ENCODE peak calls at places on chromosomes 16 and 17, in seven cellular contexts. A is NCI-H1436; Q is T-cell; R is NCI-H748 treated with DMSO at 0.1 percent for 48 hours; L is stimulated activated effector memory CD8-positive, alpha-beta T cell treated with anti-CD3 and anti-CD28 coated beads, Interleukin-12 subunit alpha, Interleukin-12 subunit beta, amount 100 ng/mL, for 72 hours; Y is NCI-H2081; I is pancreas. B is an unnamed sample.

GRCh38 chr17:72193395-72194106 is 72.7 kb downstream of the SOX9 start:
- DNase-seq in L (no peak), A (no peak), I (no peak), Y (no peak), R (no peak), Q (no peak), B (no peak)

GRCh38 chr16:51937771-51938170 is 609.2 kb downstream of the TOX3 start:
- DNase-seq in R (no peak), I (no peak), Q (no peak), Y (no peak), A (no peak), L (no peak), B (no peak)

GRCh38 chr17:41775394-41776226 is 10.9 kb downstream of the JUP start:
- DNase-seq in Y (no peak), I (no peak), R (no peak), L (no peak), A (no peak), Q (no peak), B (no peak)

GRCh38 chr16:71467810-71468209 is 5.8 kb upstream of the ZNF23 start:
- DNase-seq in A (no peak), Q (peak; percentile 18), R (no peak), I (no peak), L (no peak), Y (no peak), B (peak; percentile 15)

GRCh38 chr17:66467766-66468165 is 165.4 kb downstream of the PRKCA start:
- DNase-seq in L (no peak), Q (no peak), Y (no peak), I (no peak), R (no peak), A (no peak), B (no peak)

GRCh38 chr17:72863511-72864175 is 228.8 kb downstream of the SLC39A11 start:
- DNase-seq in R (no peak), L (no peak), Y (no peak), Q (no peak), I (no peak), A (no peak), B (no peak)

GRCh38 chr17:12680407-12680897 is 14.8 kb downstream of the MYOCD start:
- DNase-seq in I (no peak), A (peak; percentile 19), R (no peak), Y (no peak), Q (no peak), L (no peak), B (no peak)

GRCh38 chr16:90020838-90021382 is 1.7 kb upstream of the DBNDD1 start:
- DNase-seq in A (no peak), Y (peak; percentile 83), I (no peak), L (no peak), R (no peak), Q (no peak), B (no peak)

GRCh38 chr17:82863941-82864720 is 24.3 kb upstream of the ZNF750 start:
- DNase-seq in A (no peak), R (no peak), I (no peak), Y (peak; percentile 27), Q (peak; percentile 91), L (peak; percentile 66), B (peak; percentile 89)